ENCODE peak calls at places on chromosomes 12 and 14, in six cellular contexts. L is NCI-H345; P is HS-5; V is HEK293T; B is T-cell; D is CD8-positive, alpha-beta T cell. M is an unnamed sample.

GRCh38 chr14:102784892-102785597 is 7.8 kb downstream of the TRAF3 start:
- DNase-seq in V (no peak), B (no peak), P (no peak), D (no peak), L (no peak), M (no peak)

GRCh38 chr12:68468036-68468435 is 135.9 kb upstream of the MDM1 start:
- DNase-seq in V (no peak), P (no peak), L (no peak), D (no peak), B (no peak), M (no peak)

GRCh38 chr12:50566066-50566465 is 61.3 kb downstream of the DIP2B start:
- DNase-seq in D (no peak), B (no peak), P (no peak), V (no peak), L (no peak), M (no peak)

GRCh38 chr12:123131291-123131831 is 19.5 kb downstream of the PITPNM2 start:
- DNase-seq in D (no peak), L (no peak), P (no peak), B (no peak), V (no peak), M (no peak)

GRCh38 chr14:31419179-31420012 is 954 bp downstream of the HEATR5A start:
- DNase-seq in P (no peak), D (no peak), L (no peak), V (no peak), B (no peak), M (no peak)

GRCh38 chr14:61573748-61574513 is 121.4 kb upstream of the HIF1A start:
- DNase-seq in B (no peak), D (no peak), L (no peak), V (no peak), P (no peak), M (peak)

GRCh38 chr12:89671469-89671868 is 37.2 kb downstream of the ATP2B1 start:
- DNase-seq in D (no peak), L (no peak), P (peak), B (no peak), V (no peak), M (no peak)

GRCh38 chr14:24270537-24271133 is 762 bp downstream of the RABGGTA start:
- DNase-seq in L (no peak), D (no peak), V (no peak), P (peak), B (no peak), M (no peak)

GRCh38 chr12:51635371-51635770 is 44.3 kb downstream of the SCN8A start:
- DNase-seq in D (no peak), B (no peak), V (no peak), P (no peak), L (no peak), M (no peak)

GRCh38 chr14:64303471-64303917 is 9.3 kb upstream of the ESR2 start:
- DNase-seq in B (no peak), P (peak), L (peak), V (peak), D (no peak), M (peak)

GRCh38 chr12:31234955-31235867 is 90.7 kb downstream of the SINHCAF start:
- DNase-seq in V (peak), D (no peak), L (peak), B (no peak), P (no peak), M (no peak)

GRCh38 chr14:24251880-24252288 is 9.5 kb upstream of the TINF2 start:
- DNase-seq in P (no peak), V (no peak), D (no peak), B (no peak), L (no peak), M (no peak)

GRCh38 chr14:50954811-50955372 is 10.6 kb upstream of the PYGL start:
- DNase-seq in B (no peak), D (no peak), L (peak), V (peak), P (no peak), M (peak)

M was measured in amniotic stem cell.